ENCODE peak calls at places on chromosomes 13 and 19, in four cellular contexts. K, L, N and R are unnamed samples.

GRCh38 chr13:107590556-107590955 is 624.8 kb downstream of the LIG4 start:
- DNase-seq in K (no peak), N (no peak), L (no peak), R (no peak)

GRCh38 chr19:3868770-3869456 is at the start of gene ZFR2:
- DNase-seq in K (no peak), L (peak), N (no peak), R (no peak)

GRCh38 chr13:39956036-39956435 is 300.6 kb downstream of the COG6 start:
- DNase-seq in K (no peak), L (peak), N (no peak), R (no peak)

GRCh38 chr13:113904411-113904810 is 40.5 kb upstream of the GAS6 start:
- DNase-seq in N (peak), K (no peak), L (peak), R (no peak)

GRCh38 chr19:41426952-41427646 is at the start of gene B3GNT8:
- DNase-seq in L (peak), K (no peak), N (no peak), R (no peak)

GRCh38 chr13:83845121-83845520 is 37.2 kb downstream of the SLITRK1 start:
- DNase-seq in K (no peak), N (no peak), L (no peak), R (no peak)

GRCh38 chr13:109669956-109670355 is 116.4 kb downstream of the IRS2 start:
- DNase-seq in L (no peak), K (no peak), N (no peak), R (no peak)

GRCh38 chr19:43778651-43779050 is 2.1 kb downstream of the KCNN4 start:
- DNase-seq in K (no peak), L (no peak), N (no peak), R (no peak)

GRCh38 chr13:108494991-108495661 is 134.3 kb upstream of the MYO16 start:
- DNase-seq in N (peak), K (no peak), L (no peak), R (no peak)

GRCh38 chr13:59494151-59494550 is 669.6 kb downstream of the DIAPH3 start:
- DNase-seq in L (no peak), N (no peak), K (no peak), R (no peak)

GRCh38 chr19:53865523-53865917 is 2.2 kb upstream of the MYADM start:
- DNase-seq in K (no peak), N (no peak), L (peak), R (no peak)

GRCh38 chr13:37443538-37443937 is 155.0 kb downstream of the POSTN start:
- DNase-seq in N (no peak), L (no peak), K (peak), R (no peak)

GRCh38 chr19:39319892-39320168 is 833 bp downstream of the LRFN1 start:
- DNase-seq in N (no peak), K (no peak), L (no peak), R (no peak)

GRCh38 chr19:49447485-49448431 is 3.9 kb downstream of the PIH1D1 start:
- DNase-seq in N (no peak), L (peak), K (no peak), R (peak)

GRCh38 chr19:16456652-16457194 is 15.0 kb downstream of the EPS15L1 start:
- DNase-seq in L (no peak), N (no peak), K (no peak), R (no peak)

GRCh38 chr19:518292-519231 is 11.3 kb downstream of the TPGS1 start:
- DNase-seq in L (peak), K (no peak), N (no peak), R (no peak)

GRCh38 chr13:95317037-95317989 is 16.1 kb upstream of the ABCC4 start:
- DNase-seq in K (no peak), L (no peak), N (no peak), R (no peak)

GRCh38 chr19:47497073-47497766 is 13.2 kb upstream of the KPTN start:
- DNase-seq in L (no peak), N (no peak), K (no peak), R (no peak)

GRCh38 chr19:2365201-2365970 is 5.3 kb downstream of the TMPRSS9 start:
- DNase-seq in K (no peak), N (no peak), L (no peak), R (no peak)

GRCh38 chr19:52778811-52779210 is 7.8 kb downstream of the ZNF600 start:
- DNase-seq in L (peak), K (no peak), N (no peak), R (no peak)

GRCh38 chr13:71613347-71613746 is 253.7 kb downstream of the DACH1 start:
- DNase-seq in L (no peak), K (no peak), N (no peak), R (peak)

GRCh38 chr19:45306522-45307027 is 16.1 kb downstream of the CKM start:
- DNase-seq in K (no peak), L (no peak), N (no peak), R (no peak)